ENCODE peak calls at places on chromosomes 12 and 14, in eight cellular contexts. One of them, this sample, is unnamed.

GRCh38 chr12:131217024-131217586 is 263.4 kb downstream of the ADGRD1 start:
- DNase-seq in adrenal gland: peak
- DNase-seq in NB4: no peak
- DNase-seq in uterus: no peak
- DNase-seq in HCT116: no peak
- DNase-seq in esophagus squamous epithelium: no peak
- DNase-seq in ovary: no peak
- DNase-seq in body of pancreas: no peak
- DNase-seq in this sample: no peak

GRCh38 chr14:105083926-105084685 is 18.9 kb upstream of the GPR132 start:
- DNase-seq in adrenal gland: no peak
- DNase-seq in NB4: no peak
- DNase-seq in uterus: no peak
- DNase-seq in HCT116: no peak
- DNase-seq in esophagus squamous epithelium: no peak
- DNase-seq in ovary: no peak
- DNase-seq in body of pancreas: no peak
- DNase-seq in this sample: no peak

GRCh38 chr12:93287152-93287551 is 90.6 kb upstream of the NUDT4 start:
- DNase-seq in adrenal gland: no peak
- DNase-seq in NB4: no peak
- DNase-seq in uterus: no peak
- DNase-seq in HCT116: no peak
- DNase-seq in esophagus squamous epithelium: no peak
- DNase-seq in ovary: no peak
- DNase-seq in body of pancreas: no peak
- DNase-seq in this sample: no peak

GRCh38 chr12:90299121-90299520 is 590.5 kb upstream of the ATP2B1 start:
- DNase-seq in adrenal gland: no peak
- DNase-seq in NB4: peak
- DNase-seq in uterus: no peak
- DNase-seq in HCT116: no peak
- DNase-seq in esophagus squamous epithelium: no peak
- DNase-seq in ovary: no peak
- DNase-seq in body of pancreas: no peak
- DNase-seq in this sample: no peak

GRCh38 chr14:93859957-93860356 is 67.2 kb upstream of the FAM181A start:
- DNase-seq in adrenal gland: no peak
- DNase-seq in NB4: no peak
- DNase-seq in uterus: no peak
- DNase-seq in HCT116: no peak
- DNase-seq in esophagus squamous epithelium: no peak
- DNase-seq in ovary: no peak
- DNase-seq in body of pancreas: no peak
- DNase-seq in this sample: no peak

GRCh38 chr14:44494125-44494524 is 13.0 kb downstream of the FSCB start:
- DNase-seq in adrenal gland: no peak
- DNase-seq in NB4: no peak
- DNase-seq in uterus: no peak
- DNase-seq in HCT116: no peak
- DNase-seq in esophagus squamous epithelium: no peak
- DNase-seq in ovary: no peak
- DNase-seq in body of pancreas: no peak
- DNase-seq in this sample: no peak

GRCh38 chr14:88422919-88423318 is 37.5 kb downstream of the SPATA7 start:
- DNase-seq in adrenal gland: no peak
- DNase-seq in NB4: peak
- DNase-seq in uterus: no peak
- DNase-seq in HCT116: no peak
- DNase-seq in esophagus squamous epithelium: no peak
- DNase-seq in ovary: no peak
- DNase-seq in body of pancreas: no peak
- DNase-seq in this sample: no peak

GRCh38 chr12:117646595-117646994 is 285.2 kb upstream of the NOS1 start:
- DNase-seq in adrenal gland: no peak
- DNase-seq in NB4: no peak
- DNase-seq in uterus: no peak
- DNase-seq in HCT116: no peak
- DNase-seq in esophagus squamous epithelium: no peak
- DNase-seq in ovary: no peak
- DNase-seq in body of pancreas: no peak
- DNase-seq in this sample: peak

GRCh38 chr14:48874701-48875100 is 711.5 kb downstream of the RPS29 start:
- DNase-seq in adrenal gland: no peak
- DNase-seq in NB4: no peak
- DNase-seq in uterus: no peak
- DNase-seq in HCT116: no peak
- DNase-seq in esophagus squamous epithelium: no peak
- DNase-seq in ovary: no peak
- DNase-seq in body of pancreas: no peak
- DNase-seq in this sample: no peak

GRCh38 chr12:77974643-77975042 is 143.9 kb downstream of the NAV3 start:
- DNase-seq in adrenal gland: no peak
- DNase-seq in NB4: no peak
- DNase-seq in uterus: no peak
- DNase-seq in HCT116: no peak
- DNase-seq in esophagus squamous epithelium: no peak
- DNase-seq in ovary: no peak
- DNase-seq in body of pancreas: no peak
- DNase-seq in this sample: no peak

GRCh38 chr12:114657597-114657920 is 26.4 kb downstream of the TBX3 start:
- DNase-seq in adrenal gland: no peak
- DNase-seq in NB4: no peak
- DNase-seq in uterus: no peak
- DNase-seq in HCT116: no peak
- DNase-seq in esophagus squamous epithelium: no peak
- DNase-seq in ovary: no peak
- DNase-seq in body of pancreas: no peak
- DNase-seq in this sample: no peak

GRCh38 chr14:64755661-64756265 is 51.5 kb downstream of the PLEKHG3 start:
- DNase-seq in adrenal gland: no peak
- DNase-seq in NB4: peak
- DNase-seq in uterus: no peak
- DNase-seq in HCT116: no peak
- DNase-seq in esophagus squamous epithelium: no peak
- DNase-seq in ovary: no peak
- DNase-seq in body of pancreas: no peak
- DNase-seq in this sample: no peak

GRCh38 chr12:132710422-132711168 is at the start of gene PGAM5:
- DNase-seq in adrenal gland: peak
- DNase-seq in NB4: peak
- DNase-seq in uterus: peak
- DNase-seq in HCT116: peak
- DNase-seq in esophagus squamous epithelium: peak
- DNase-seq in ovary: peak
- DNase-seq in body of pancreas: peak
- DNase-seq in this sample: no peak

GRCh38 chr14:76644875-76645518 is 116.3 kb upstream of the VASH1 start:
- DNase-seq in adrenal gland: no peak
- DNase-seq in NB4: peak
- DNase-seq in uterus: no peak
- DNase-seq in HCT116: peak
- DNase-seq in esophagus squamous epithelium: no peak
- DNase-seq in ovary: no peak
- DNase-seq in body of pancreas: peak
- DNase-seq in this sample: no peak

GRCh38 chr12:128267246-128267622 is 264 bp downstream of the TMEM132C start:
- DNase-seq in adrenal gland: no peak
- DNase-seq in NB4: no peak
- DNase-seq in uterus: no peak
- DNase-seq in HCT116: no peak
- DNase-seq in esophagus squamous epithelium: no peak
- DNase-seq in ovary: no peak
- DNase-seq in body of pancreas: no peak
- DNase-seq in this sample: no peak

GRCh38 chr14:75048101-75048500 is 3.2 kb downstream of the MLH3 start:
- DNase-seq in adrenal gland: no peak
- DNase-seq in NB4: no peak
- DNase-seq in uterus: no peak
- DNase-seq in HCT116: no peak
- DNase-seq in esophagus squamous epithelium: no peak
- DNase-seq in ovary: no peak
- DNase-seq in body of pancreas: no peak
- DNase-seq in this sample: no peak

GRCh38 chr12:57340104-57340503 is 89.1 kb upstream of the STAC3 start:
- DNase-seq in adrenal gland: peak
- DNase-seq in NB4: peak
- DNase-seq in uterus: peak
- DNase-seq in HCT116: no peak
- DNase-seq in esophagus squamous epithelium: no peak
- DNase-seq in ovary: peak
- DNase-seq in body of pancreas: peak
- DNase-seq in this sample: no peak

GRCh38 chr12:93944196-93944595 is 204.2 kb upstream of the PLXNC1 start:
- DNase-seq in adrenal gland: no peak
- DNase-seq in NB4: no peak
- DNase-seq in uterus: no peak
- DNase-seq in HCT116: no peak
- DNase-seq in esophagus squamous epithelium: no peak
- DNase-seq in ovary: no peak
- DNase-seq in body of pancreas: no peak
- DNase-seq in this sample: no peak

DNA sequence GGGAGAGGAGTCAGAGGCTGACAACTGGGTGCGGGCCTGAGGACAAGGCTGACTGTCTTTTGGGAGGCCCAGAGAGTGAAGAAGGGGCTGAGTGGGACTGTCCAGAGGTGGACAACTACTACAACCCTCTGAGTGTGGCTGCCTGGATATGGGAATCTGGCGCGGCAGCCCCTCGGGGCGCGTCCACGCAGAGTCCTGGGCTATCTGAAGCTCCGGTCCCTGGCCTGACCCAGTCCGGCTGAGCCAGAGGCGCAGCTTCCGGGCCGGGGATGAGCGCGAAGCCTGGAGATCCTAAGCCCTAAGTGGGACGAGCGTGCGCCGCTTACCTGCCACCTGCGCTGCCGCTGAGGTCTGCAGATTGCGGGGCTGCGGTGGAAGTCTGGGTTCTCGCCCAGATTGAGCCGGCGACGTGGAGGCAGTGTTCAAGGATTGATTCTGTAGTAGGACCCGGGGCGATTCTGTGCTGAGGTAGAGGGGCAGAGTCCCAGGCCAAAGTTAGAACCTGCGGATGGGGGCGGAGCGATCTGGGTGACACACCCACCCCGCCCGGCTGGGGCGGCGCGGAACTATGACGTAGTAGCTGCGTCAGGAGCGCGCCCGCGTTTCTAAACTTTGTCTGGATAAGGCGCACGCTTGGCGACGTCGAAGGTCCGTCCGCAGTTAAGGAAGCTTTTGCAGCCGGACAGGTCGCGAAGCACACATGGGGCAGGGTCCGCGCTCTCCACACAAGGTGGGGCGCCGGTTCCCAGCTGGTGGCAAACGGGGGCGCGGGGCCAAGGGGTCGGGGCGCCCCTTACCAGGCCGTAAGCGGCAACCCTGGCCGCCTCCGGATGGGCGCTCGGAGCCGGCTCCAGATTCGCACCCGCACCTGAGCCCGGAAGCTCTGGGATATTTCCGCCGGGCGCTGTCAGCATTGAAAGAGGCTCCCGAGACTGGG is at the start of the genes DHRS1 and NOP9:
- DNase-seq in adrenal gland: peak
- DNase-seq in NB4: peak
- DNase-seq in uterus: peak
- DNase-seq in HCT116: peak
- DNase-seq in esophagus squamous epithelium: peak
- DNase-seq in ovary: peak
- DNase-seq in body of pancreas: peak
- DNase-seq in this sample: no peak
- TF ChIP-seq POLR2A in adrenal gland: peak
- TF ChIP-seq POLR2A in NB4: peak
- TF ChIP-seq POLR2A in uterus: peak
- TF ChIP-seq POLR2A in HCT116: peak
- TF ChIP-seq POLR2A in esophagus squamous epithelium: peak
- TF ChIP-seq POLR2A in ovary: peak
- TF ChIP-seq POLR2A in body of pancreas: no peak
- TF ChIP-seq POLR2A in this sample: no peak

GRCh38 chr14:103703433-103704385 is 11.5 kb downstream of the XRCC3 start:
- DNase-seq in adrenal gland: no peak
- DNase-seq in NB4: no peak
- DNase-seq in uterus: no peak
- DNase-seq in HCT116: no peak
- DNase-seq in esophagus squamous epithelium: no peak
- DNase-seq in ovary: no peak
- DNase-seq in body of pancreas: no peak
- DNase-seq in this sample: no peak

GRCh38 chr14:103700753-103701490 is 14.3 kb downstream of the XRCC3 start:
- DNase-seq in adrenal gland: peak
- DNase-seq in NB4: no peak
- DNase-seq in uterus: no peak
- DNase-seq in HCT116: no peak
- DNase-seq in esophagus squamous epithelium: no peak
- DNase-seq in ovary: no peak
- DNase-seq in body of pancreas: no peak
- DNase-seq in this sample: no peak

GRCh38 chr14:103699901-103700752 is 15.1 kb downstream of the XRCC3 start:
- DNase-seq in adrenal gland: peak
- DNase-seq in NB4: no peak
- DNase-seq in uterus: no peak
- DNase-seq in HCT116: no peak
- DNase-seq in esophagus squamous epithelium: no peak
- DNase-seq in ovary: no peak
- DNase-seq in body of pancreas: peak
- DNase-seq in this sample: no peak

GRCh38 chr14:103702497-103703432 is 12.5 kb downstream of the XRCC3 start:
- DNase-seq in adrenal gland: no peak
- DNase-seq in NB4: no peak
- DNase-seq in uterus: no peak
- DNase-seq in HCT116: no peak
- DNase-seq in esophagus squamous epithelium: no peak
- DNase-seq in ovary: no peak
- DNase-seq in body of pancreas: no peak
- DNase-seq in this sample: no peak

GRCh38 chr14:103702095-103702494 is 13.2 kb downstream of the XRCC3 start:
- DNase-seq in adrenal gland: no peak
- DNase-seq in NB4: no peak
- DNase-seq in uterus: no peak
- DNase-seq in HCT116: no peak
- DNase-seq in esophagus squamous epithelium: no peak
- DNase-seq in ovary: no peak
- DNase-seq in body of pancreas: no peak
- DNase-seq in this sample: no peak
- TF ChIP-seq POLR2A in adrenal gland: no peak
- TF ChIP-seq POLR2A in NB4: no peak
- TF ChIP-seq POLR2A in uterus: no peak
- TF ChIP-seq POLR2A in HCT116: no peak
- TF ChIP-seq POLR2A in esophagus squamous epithelium: no peak
- TF ChIP-seq POLR2A in ovary: no peak
- TF ChIP-seq POLR2A in body of pancreas: no peak
- TF ChIP-seq POLR2A in this sample: no peak

GRCh38 chr14:50062438-50063039 is 53.8 kb downstream of the VCPKMT start:
- DNase-seq in adrenal gland: peak
- DNase-seq in NB4: peak
- DNase-seq in uterus: peak
- DNase-seq in HCT116: peak
- DNase-seq in esophagus squamous epithelium: peak
- DNase-seq in ovary: no peak
- DNase-seq in body of pancreas: peak
- DNase-seq in this sample: no peak
- TF ChIP-seq POLR2A in adrenal gland: peak
- TF ChIP-seq POLR2A in NB4: no peak
- TF ChIP-seq POLR2A in uterus: no peak
- TF ChIP-seq POLR2A in HCT116: no peak
- TF ChIP-seq POLR2A in esophagus squamous epithelium: peak
- TF ChIP-seq POLR2A in ovary: no peak
- TF ChIP-seq POLR2A in body of pancreas: no peak
- TF ChIP-seq POLR2A in this sample: no peak

GRCh38 chr12:106986625-106987389 is at the start of gene MTERF2:
- DNase-seq in adrenal gland: peak
- DNase-seq in NB4: peak
- DNase-seq in uterus: peak
- DNase-seq in HCT116: peak
- DNase-seq in esophagus squamous epithelium: peak
- DNase-seq in ovary: peak
- DNase-seq in body of pancreas: peak
- DNase-seq in this sample: peak
- TF ChIP-seq POLR2A in adrenal gland: peak
- TF ChIP-seq POLR2A in NB4: no peak
- TF ChIP-seq POLR2A in uterus: peak
- TF ChIP-seq POLR2A in HCT116: no peak
- TF ChIP-seq POLR2A in esophagus squamous epithelium: peak
- TF ChIP-seq POLR2A in ovary: peak
- TF ChIP-seq POLR2A in body of pancreas: peak
- TF ChIP-seq POLR2A in this sample: peak

This sample was measured in vagina.